ENCODE peak calls at places on chromosome 18, in nine cellular contexts. Y is NT2/D1; H is CD4-positive, alpha-beta T cell; J is OCI-LY7; A is effector memory CD4-positive, alpha-beta T cell; D is left ventricle myocardium inferior; T is ascending aorta; I is pancreas; X is left lung. L is an unnamed sample. For H3K9me3, the result is how much of the 10 kb centered on the place peaks cover.

GRCh38 chr18:75527848-75528247 is 100.3 kb upstream of the SMIM21 start:
- DNase-seq in Y (no peak), H (no peak), J (no peak), A (no peak), D (no peak), T (no peak), I (no peak), X (no peak), L (no peak)

GRCh38 chr18:54233228-54233625 is 8.8 kb upstream of the MBD2 start:
- DNase-seq in Y (no peak), H (no peak), J (no peak), A (no peak), D (no peak), T (no peak), I (no peak), X (no peak), L (no peak)

GRCh38 chr18:37422116-37422515 is 143.5 kb downstream of the CELF4 start:
- DNase-seq in Y (no peak), H (no peak), J (no peak), A (no peak), D (no peak), T (no peak), I (no peak), X (no peak), L (no peak)

GRCh38 chr18:6449213-6449612 is 34.5 kb upstream of the L3MBTL4 start:
- DNase-seq in Y (no peak), H (no peak), J (no peak), A (no peak), D (no peak), T (no peak), I (no peak), X (no peak), L (no peak)

GRCh38 chr18:13989209-13989608 is 73.9 kb upstream of the MC2R start:
- DNase-seq in Y (no peak), H (no peak), J (no peak), A (no peak), D (no peak), T (no peak), I (no peak), X (no peak), L (no peak)

GRCh38 chr18:11040823-11041712 is 108.3 kb downstream of the PIEZO2 start:
- DNase-seq in Y (peak), H (no peak), J (peak), A (no peak), D (no peak), T (no peak), I (no peak), X (no peak), L (peak)

GRCh38 chr18:46596119-46596518 is 60.9 kb downstream of the LOXHD1 start:
- DNase-seq in Y (no peak), H (no peak), J (no peak), A (no peak), D (no peak), T (no peak), I (no peak), X (no peak), L (no peak)

GRCh38 chr18:79387214-79387613 is 8.5 kb upstream of the NFATC1 start:
- DNase-seq in Y (no peak), H (no peak), J (no peak), A (no peak), D (no peak), T (no peak), I (peak), X (no peak), L (no peak)

GRCh38 chr18:47997338-47997780 is 66.9 kb upstream of the SMAD2 start:
- DNase-seq in Y (peak), H (peak), J (peak), A (no peak), D (no peak), T (no peak), I (no peak), X (no peak), L (no peak)

GRCh38 chr18:53551868-53552426 is 672.5 kb downstream of the MBD2 start:
- DNase-seq in Y (no peak), H (no peak), J (no peak), A (no peak), D (peak), T (no peak), I (no peak), X (no peak), L (no peak)

GRCh38 chr18:48781041-48781989 is 169.4 kb downstream of the SMAD7 start:
- DNase-seq in Y (no peak), H (no peak), J (no peak), A (no peak), D (peak), T (peak), I (peak), X (peak), L (peak)

GRCh38 chr18:8904316-8904715 is 198.2 kb upstream of the NDUFV2 start:
- DNase-seq in Y (no peak), H (no peak), J (no peak), A (no peak), D (no peak), T (no peak), I (no peak), X (no peak), L (no peak)
- H3K9me3 ChIP-seq in Y (under half), H (under half), J (half or more), A (under half), D (under half), T (under half), I (under half), X (under half), L (under half)

GRCh38 chr18:28494151-28494550 is 317.2 kb upstream of the CDH2 start:
- DNase-seq in Y (no peak), H (no peak), J (no peak), A (no peak), D (no peak), T (no peak), I (no peak), X (no peak), L (no peak)
- H3K9me3 ChIP-seq in Y (under half), H (under half), J (under half), A (under half), D (under half), T (under half), I (under half), X (under half), L (under half)

GRCh38 chr18:60984496-60984895 is 348.7 kb upstream of the CDH20 start:
- DNase-seq in Y (no peak), H (no peak), J (no peak), A (no peak), D (no peak), T (no peak), I (no peak), X (no peak), L (no peak)

GRCh38 chr18:60980422-60981005 is 352.7 kb upstream of the CDH20 start:
- DNase-seq in Y (peak), H (no peak), J (no peak), A (no peak), D (no peak), T (no peak), I (no peak), X (no peak), L (no peak)

GRCh38 chr18:60982958-60983357 is 350.3 kb upstream of the CDH20 start:
- DNase-seq in Y (no peak), H (no peak), J (no peak), A (no peak), D (no peak), T (no peak), I (no peak), X (no peak), L (no peak)

GRCh38 chr18:60982296-60982695 is 350.9 kb upstream of the CDH20 start:
- DNase-seq in Y (no peak), H (no peak), J (no peak), A (no peak), D (no peak), T (no peak), I (no peak), X (no peak), L (no peak)

DNA sequence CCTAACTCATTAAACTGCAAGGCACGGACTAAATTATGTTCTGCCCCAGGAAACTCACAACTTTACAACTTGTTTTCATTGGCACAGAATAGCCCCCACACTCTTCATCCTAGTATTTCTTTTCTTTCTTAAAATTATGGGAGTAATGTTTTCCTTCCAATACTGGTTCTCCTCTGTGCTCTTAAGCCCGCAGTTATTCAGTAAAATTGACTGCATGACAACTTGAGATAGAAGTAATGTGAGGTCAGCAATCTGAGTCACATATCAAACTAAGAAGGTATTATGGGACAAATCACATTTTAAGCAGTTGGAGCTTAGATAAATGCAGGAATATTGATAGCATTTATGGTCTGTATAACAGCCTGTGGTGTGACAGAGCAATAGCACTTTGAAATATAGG is 351.6 kb upstream of the CDH20 start:
- DNase-seq in Y (no peak), H (no peak), J (no peak), A (no peak), D (no peak), T (no peak), I (no peak), X (no peak), L (no peak)
- H3K9me3 ChIP-seq in Y (under half), H (under half), J (under half), A (under half), D (under half), T (under half), I (under half), X (under half), L (under half)

GRCh38 chr18:71114550-71115210 is 825.8 kb downstream of the SOCS6 start:
- DNase-seq in Y (no peak), H (no peak), J (no peak), A (no peak), D (no peak), T (no peak), I (no peak), X (no peak), L (no peak)

GRCh38 chr18:71115261-71115660 is 826.4 kb downstream of the SOCS6 start:
- DNase-seq in Y (no peak), H (no peak), J (no peak), A (no peak), D (no peak), T (no peak), I (no peak), X (no peak), L (no peak)

DNA sequence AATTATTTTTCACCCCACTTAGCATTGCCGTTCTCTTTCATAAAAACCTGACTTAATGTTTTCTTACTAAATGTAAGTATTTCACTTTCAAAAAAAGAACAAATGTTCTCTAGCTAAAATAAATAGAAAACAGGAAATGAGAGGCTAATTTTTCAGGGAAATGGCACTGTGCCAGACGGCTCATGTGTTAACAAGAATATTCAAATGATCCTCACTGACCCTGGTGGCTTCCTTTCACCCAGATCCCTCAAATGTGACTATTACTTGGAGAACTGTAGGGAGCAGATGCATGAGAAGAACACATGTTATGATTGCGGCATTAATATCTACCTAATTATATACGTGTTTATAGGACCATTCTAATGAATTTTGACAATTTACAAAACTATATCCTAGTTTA is 827.7 kb downstream of the SOCS6 start:
- DNase-seq in Y (no peak), H (no peak), J (no peak), A (no peak), D (no peak), T (no peak), I (no peak), X (no peak), L (no peak)
- H3K9me3 ChIP-seq in Y (under half), H (under half), J (under half), A (under half), D (under half), T (under half), I (under half), X (under half), L (under half)

GRCh38 chr18:35334183-35334582 is 10.0 kb downstream of the ZNF24 start:
- DNase-seq in Y (no peak), H (no peak), J (no peak), A (no peak), D (no peak), T (no peak), I (no peak), X (no peak), L (no peak)
- H3K9me3 ChIP-seq in Y (under half), H (under half), J (under half), A (under half), D (under half), T (under half), I (under half), X (under half), L (under half)

DNA sequence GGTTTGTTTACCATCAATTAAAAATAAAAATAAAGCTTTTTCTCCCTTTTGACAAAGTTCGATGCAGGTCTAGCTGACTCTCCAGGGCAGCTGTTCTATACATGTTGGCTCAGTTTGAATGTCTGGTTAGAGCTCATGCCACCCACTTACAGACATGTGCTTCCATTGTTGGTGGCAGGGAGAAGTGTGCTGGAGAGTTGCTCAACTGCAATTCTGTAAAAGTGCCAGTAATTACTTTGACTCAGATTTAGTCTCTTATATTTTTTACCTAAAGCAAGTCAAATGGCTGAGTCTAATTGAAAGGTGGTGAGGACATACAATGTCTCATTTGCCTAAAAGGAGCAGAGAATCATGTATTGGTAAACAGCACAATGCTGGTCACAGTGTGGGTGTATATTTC is 609.1 kb upstream of the SYT4 start:
- DNase-seq in Y (no peak), H (no peak), J (no peak), A (no peak), D (no peak), T (no peak), I (no peak), X (no peak), L (no peak)
- H3K9me3 ChIP-seq in Y (under half), H (under half), J (under half), A (under half), D (under half), T (under half), I (under half), X (under half), L (under half)

GRCh38 chr18:71374294-71374693 is 1085.4 kb downstream of the SOCS6 start:
- DNase-seq in Y (peak), H (no peak), J (no peak), A (no peak), D (no peak), T (no peak), I (no peak), X (no peak), L (no peak)
- H3K9me3 ChIP-seq in Y (under half), H (under half), J (under half), A (under half), D (under half), T (under half), I (under half), X (under half), L (under half)

L was measured in prostate gland.